ENCODE peak calls at places on chromosome 11, in ten cellular contexts. O, K, G, W, U, P, S, I, A and N are unnamed samples.

GRCh38 chr11:77102246-77103210 is at the start of gene OMP:
- DNase-seq in K (no peak), W (no peak), I (no peak), A (no peak), S (no peak), U (no peak), O (no peak), G (no peak), P (no peak), N (no peak)

GRCh38 chr11:25943777-25944661 is 387.9 kb upstream of the ANO3 start:
- DNase-seq in W (no peak), G (no peak), P (no peak), A (no peak), S (peak), O (no peak), K (no peak), U (no peak), I (peak), N (peak)

GRCh38 chr11:76671626-76672309 is 1.2 kb upstream of the LRRC32 start:
- DNase-seq in I (no peak), K (no peak), W (no peak), A (no peak), P (no peak), G (no peak), S (no peak), U (no peak), O (no peak), N (no peak)

GRCh38 chr11:78868563-78868962 is 293.9 kb upstream of the NARS2 start:
- DNase-seq in I (no peak), U (no peak), S (no peak), O (no peak), G (no peak), K (no peak), W (no peak), A (no peak), P (no peak), N (no peak)

GRCh38 chr11:45811109-45811435 is 6.1 kb downstream of the SLC35C1 start:
- DNase-seq in P (no peak), W (no peak), K (no peak), I (no peak), G (peak), A (no peak), S (no peak), O (no peak), U (no peak), N (peak)

GRCh38 chr11:88188251-88189030 is 13.2 kb upstream of the RAB38 start:
- DNase-seq in I (no peak), W (no peak), G (no peak), U (no peak), A (no peak), P (no peak), O (no peak), K (no peak), S (no peak), N (no peak)

GRCh38 chr11:119615003-119615878 is 113.8 kb downstream of the NECTIN1 start:
- DNase-seq in P (no peak), A (no peak), O (no peak), U (peak), S (no peak), K (peak), G (no peak), W (no peak), I (no peak), N (peak)

GRCh38 chr11:111531687-111532364 is 8.7 kb upstream of the LAYN start:
- DNase-seq in G (no peak), I (no peak), K (peak), W (no peak), A (no peak), O (no peak), S (no peak), U (peak), P (no peak), N (no peak)

GRCh38 chr11:66967670-66968425 is 7.3 kb upstream of the C11orf86 start:
- DNase-seq in W (no peak), S (no peak), I (no peak), O (no peak), A (no peak), P (no peak), U (no peak), K (no peak), G (no peak), N (no peak)

GRCh38 chr11:20367313-20367948 is 3.9 kb downstream of the HTATIP2 start:
- DNase-seq in O (peak), A (no peak), S (no peak), U (no peak), W (no peak), I (peak), G (peak), P (peak), K (peak), N (no peak)

GRCh38 chr11:66609951-66610617 is 6.3 kb upstream of the RBM14 start:
- DNase-seq in K (no peak), U (no peak), P (no peak), A (no peak), G (no peak), S (no peak), I (no peak), W (no peak), O (no peak), N (no peak)

GRCh38 chr11:11022126-11022730 is 164.4 kb upstream of the ZBED5 start:
- DNase-seq in O (no peak), A (no peak), W (no peak), P (no peak), I (no peak), K (peak), S (peak), U (no peak), G (no peak), N (no peak)

GRCh38 chr11:19769820-19770219 is 57.2 kb downstream of the NAV2 start:
- DNase-seq in S (no peak), W (no peak), O (no peak), G (no peak), U (no peak), I (no peak), K (no peak), P (no peak), A (no peak), N (no peak)

GRCh38 chr11:58286249-58286648 is 18.2 kb upstream of the OR10W1 start:
- DNase-seq in A (no peak), O (no peak), S (peak), U (no peak), W (no peak), K (peak), P (no peak), G (no peak), I (peak), N (no peak)

GRCh38 chr11:121814962-121815361 is 301.1 kb downstream of the BLID start:
- DNase-seq in W (no peak), U (no peak), G (no peak), I (no peak), S (no peak), A (no peak), P (no peak), O (no peak), K (no peak), N (no peak)

GRCh38 chr11:114607753-114608459 is 12.3 kb upstream of the NXPE4 start:
- DNase-seq in W (no peak), U (no peak), O (no peak), S (no peak), K (no peak), A (no peak), I (no peak), P (no peak), G (no peak), N (no peak)

GRCh38 chr11:69694781-69695180 is 9.0 kb downstream of the FGF19 start:
- DNase-seq in O (no peak), P (no peak), U (no peak), K (no peak), A (no peak), I (no peak), S (no peak), G (peak), W (no peak), N (no peak)
- TF ChIP-seq EP300 in O (no peak), P (no peak), U (no peak), K (no peak), A (no peak), I (no peak), S (no peak), G (no peak), W (no peak), N (no peak)

DNA sequence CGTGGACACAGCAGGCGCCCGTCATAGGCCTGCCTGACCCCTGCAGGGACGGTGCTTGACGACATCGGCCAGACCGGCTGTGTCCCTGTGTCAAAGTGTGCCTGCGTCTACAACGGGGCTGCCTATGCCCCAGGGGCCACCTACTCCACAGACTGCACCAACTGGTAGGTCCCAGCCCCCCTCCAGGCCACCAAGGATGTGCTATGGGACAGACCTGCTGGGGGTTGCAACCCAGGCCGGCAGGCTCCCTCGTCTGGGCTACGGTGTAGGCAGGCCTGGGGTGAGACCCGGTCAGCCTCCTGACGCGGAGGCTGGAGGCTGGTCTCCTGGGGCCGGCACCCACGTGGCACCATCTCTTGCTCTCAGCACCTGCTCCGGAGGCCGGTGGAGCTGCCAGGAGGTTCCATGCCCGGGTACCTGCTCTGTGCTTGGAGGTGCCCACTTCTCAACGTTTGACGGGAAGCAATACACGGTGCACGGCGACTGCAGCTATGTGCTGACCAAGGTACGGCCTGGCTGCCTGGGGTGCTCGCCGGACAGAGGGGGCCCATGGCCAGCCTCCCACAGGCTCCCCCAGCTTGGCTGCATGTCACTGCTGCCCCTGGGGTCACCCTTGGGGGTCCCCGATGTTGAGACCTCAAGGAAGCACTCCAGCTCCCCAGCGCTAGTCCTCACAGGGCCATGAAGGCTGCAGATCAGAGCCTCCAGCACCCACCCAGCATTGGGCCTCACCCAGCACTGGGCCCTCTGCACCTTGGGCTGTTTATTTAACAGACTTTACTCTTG is 7.7 kb downstream of the MUC5AC start:
- DNase-seq in I (peak), A (peak), K (no peak), G (peak), U (no peak), P (no peak), W (no peak), O (peak), S (peak), N (no peak)
- TF ChIP-seq EP300 in I (no peak), A (no peak), K (no peak), G (no peak), U (no peak), P (no peak), W (no peak), O (no peak), S (no peak), N (no peak)

DNA sequence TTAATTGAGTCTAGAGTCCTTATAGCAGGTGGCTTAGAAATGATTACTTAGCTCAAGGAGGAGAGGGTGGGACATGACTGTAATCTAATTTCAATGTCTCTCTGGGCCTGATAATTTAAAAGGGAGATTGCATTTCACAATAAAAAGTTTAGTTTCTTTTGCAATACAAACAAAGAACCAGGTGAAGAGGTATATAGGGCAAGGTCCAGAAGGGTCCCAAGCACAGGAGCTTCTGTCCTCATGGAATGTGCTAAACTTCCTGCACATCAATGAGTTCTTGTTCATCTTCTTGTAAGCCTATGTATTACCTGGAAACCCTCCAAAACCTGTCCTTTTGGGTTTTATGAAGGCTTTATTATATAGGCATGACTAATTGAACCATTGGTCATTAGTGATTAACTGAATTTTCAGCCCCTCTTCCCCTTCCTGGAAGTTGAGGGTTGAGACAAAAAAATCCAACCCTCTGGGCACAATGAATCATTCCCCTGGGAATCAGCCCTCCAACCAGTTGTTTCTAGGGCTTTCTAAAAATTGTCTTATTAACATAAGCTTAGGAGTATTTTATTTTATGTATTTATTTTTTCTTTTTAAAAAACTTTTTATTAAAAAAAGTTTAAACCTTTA is 37.6 kb downstream of the MS4A2 start:
- DNase-seq in I (no peak), K (no peak), S (no peak), G (no peak), W (no peak), A (no peak), U (no peak), O (no peak), P (no peak), N (no peak)
- TF ChIP-seq EP300 in I (no peak), K (no peak), S (no peak), G (no peak), W (no peak), A (no peak), U (no peak), O (no peak), P (no peak), N (no peak)

DNA sequence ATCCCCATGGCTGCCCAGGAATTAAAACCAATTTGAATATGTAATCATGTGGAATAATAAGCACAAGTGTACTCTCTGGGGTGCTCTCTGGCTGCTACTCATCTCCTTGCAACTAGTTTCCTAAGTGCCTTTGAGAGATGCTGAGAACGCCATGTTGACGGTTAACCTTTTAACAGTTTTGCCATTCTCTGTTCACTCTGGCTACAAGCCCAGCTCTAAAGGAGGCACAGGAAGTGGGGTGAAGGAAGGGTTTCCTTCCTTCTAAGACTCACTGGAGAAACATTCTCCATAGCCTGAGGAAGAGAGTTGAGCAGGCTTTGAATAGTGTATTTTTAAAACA is 122.0 kb upstream of the ZC3H12C start:
- DNase-seq in P (no peak), A (no peak), S (no peak), O (no peak), U (no peak), I (no peak), K (no peak), W (no peak), G (no peak), N (no peak)
- TF ChIP-seq EP300 in P (no peak), A (no peak), S (no peak), O (no peak), U (no peak), I (no peak), K (no peak), W (no peak), G (no peak), N (no peak)